ENCODE peak calls at places on chromosomes 5 and 9, in four cellular contexts. One of them, this sample, is unnamed.

GRCh38 chr9:26637101-26637500 is 255.5 kb downstream of the CAAP1 start:
- DNase-seq in head of caudate nucleus: no peak
- DNase-seq in CD4-positive, alpha-beta T cell: no peak
- DNase-seq in COR-L47: no peak
- DNase-seq in this sample: no peak

GRCh38 chr9:133713211-133713959 is 24.8 kb downstream of the SARDH start:
- DNase-seq in head of caudate nucleus: no peak
- DNase-seq in CD4-positive, alpha-beta T cell: no peak
- DNase-seq in COR-L47: no peak
- DNase-seq in this sample: no peak

GRCh38 chr9:14343948-14344547 is 30.1 kb upstream of the NFIB start:
- DNase-seq in head of caudate nucleus: peak; percentile 92
- DNase-seq in CD4-positive, alpha-beta T cell: no peak
- DNase-seq in COR-L47: peak; percentile 92
- DNase-seq in this sample: no peak

GRCh38 chr9:129365196-129365595 is 187.1 kb upstream of the IER5L start:
- DNase-seq in head of caudate nucleus: no peak
- DNase-seq in CD4-positive, alpha-beta T cell: no peak
- DNase-seq in COR-L47: no peak
- DNase-seq in this sample: no peak

GRCh38 chr5:149162401-149163084 is 21.2 kb downstream of the ABLIM3 start:
- DNase-seq in head of caudate nucleus: no peak
- DNase-seq in CD4-positive, alpha-beta T cell: no peak
- DNase-seq in COR-L47: no peak
- DNase-seq in this sample: no peak

GRCh38 chr5:133372306-133373008 is 239.9 kb downstream of the FSTL4 start:
- DNase-seq in head of caudate nucleus: no peak
- DNase-seq in CD4-positive, alpha-beta T cell: no peak
- DNase-seq in COR-L47: no peak
- DNase-seq in this sample: no peak

GRCh38 chr9:36903541-36904435 is 130.3 kb downstream of the PAX5 start:
- DNase-seq in head of caudate nucleus: no peak
- DNase-seq in CD4-positive, alpha-beta T cell: no peak
- DNase-seq in COR-L47: no peak
- DNase-seq in this sample: no peak

GRCh38 chr9:135714242-135715055 is 12.5 kb downstream of the KCNT1 start:
- DNase-seq in head of caudate nucleus: no peak
- DNase-seq in CD4-positive, alpha-beta T cell: no peak
- DNase-seq in COR-L47: no peak
- DNase-seq in this sample: no peak

GRCh38 chr9:115328228-115328627 is 210.3 kb upstream of the TNC start:
- DNase-seq in head of caudate nucleus: no peak
- DNase-seq in CD4-positive, alpha-beta T cell: no peak
- DNase-seq in COR-L47: no peak
- DNase-seq in this sample: no peak

GRCh38 chr9:89421595-89421994 is 76.3 kb downstream of the SEMA4D start:
- DNase-seq in head of caudate nucleus: no peak
- DNase-seq in CD4-positive, alpha-beta T cell: no peak
- DNase-seq in COR-L47: no peak
- DNase-seq in this sample: no peak

GRCh38 chr9:126319651-126320050 is 7.0 kb upstream of the MVB12B start:
- DNase-seq in head of caudate nucleus: no peak
- DNase-seq in CD4-positive, alpha-beta T cell: no peak
- DNase-seq in COR-L47: no peak
- DNase-seq in this sample: no peak

GRCh38 chr5:73451218-73452130 is 2.9 kb upstream of the FOXD1 start:
- DNase-seq in head of caudate nucleus: no peak
- DNase-seq in CD4-positive, alpha-beta T cell: peak; percentile 53
- DNase-seq in COR-L47: peak; percentile 55
- DNase-seq in this sample: peak; percentile 45

GRCh38 chr5:72598461-72599433 is 91.5 kb upstream of the ZNF366 start:
- DNase-seq in head of caudate nucleus: no peak
- DNase-seq in CD4-positive, alpha-beta T cell: no peak
- DNase-seq in COR-L47: no peak
- DNase-seq in this sample: no peak

GRCh38 chr9:88980732-88981336 is 10.4 kb upstream of the S1PR3 start:
- DNase-seq in head of caudate nucleus: no peak
- DNase-seq in CD4-positive, alpha-beta T cell: no peak
- DNase-seq in COR-L47: no peak
- DNase-seq in this sample: no peak

GRCh38 chr5:77430726-77431125 is 61.4 kb downstream of the WDR41 start:
- DNase-seq in head of caudate nucleus: no peak
- DNase-seq in CD4-positive, alpha-beta T cell: no peak
- DNase-seq in COR-L47: no peak
- DNase-seq in this sample: no peak

GRCh38 chr5:174876-175465 is 16.3 kb upstream of the LRRC14B start:
- DNase-seq in head of caudate nucleus: no peak
- DNase-seq in CD4-positive, alpha-beta T cell: no peak
- DNase-seq in COR-L47: no peak
- DNase-seq in this sample: no peak

GRCh38 chr9:108645520-108645919 is 210.3 kb downstream of the ACTL7B start:
- DNase-seq in head of caudate nucleus: no peak
- DNase-seq in CD4-positive, alpha-beta T cell: no peak
- DNase-seq in COR-L47: no peak
- DNase-seq in this sample: no peak

GRCh38 chr9:14960881-14961280 is 50.7 kb upstream of the FREM1 start:
- DNase-seq in head of caudate nucleus: no peak
- DNase-seq in CD4-positive, alpha-beta T cell: no peak
- DNase-seq in COR-L47: no peak
- DNase-seq in this sample: no peak

GRCh38 chr5:137304227-137304874 is 194.8 kb downstream of the SPOCK1 start:
- DNase-seq in head of caudate nucleus: no peak
- DNase-seq in CD4-positive, alpha-beta T cell: no peak
- DNase-seq in COR-L47: peak; percentile 90
- DNase-seq in this sample: no peak

GRCh38 chr9:12878342-12878978 is 103.6 kb downstream of the LURAP1L start:
- DNase-seq in head of caudate nucleus: no peak
- DNase-seq in CD4-positive, alpha-beta T cell: no peak
- DNase-seq in COR-L47: no peak
- DNase-seq in this sample: no peak

GRCh38 chr9:72773570-72773969 is 179.3 kb downstream of the ALDH1A1 start:
- DNase-seq in head of caudate nucleus: no peak
- DNase-seq in CD4-positive, alpha-beta T cell: no peak
- DNase-seq in COR-L47: no peak
- DNase-seq in this sample: no peak

GRCh38 chr5:134411228-134411545 is 494 bp downstream of the CDKN2AIPNL start:
- DNase-seq in head of caudate nucleus: no peak
- DNase-seq in CD4-positive, alpha-beta T cell: no peak
- DNase-seq in COR-L47: no peak
- DNase-seq in this sample: no peak

GRCh38 chr5:39998518-39998917 is 573.7 kb upstream of the DAB2 start:
- DNase-seq in head of caudate nucleus: no peak
- DNase-seq in CD4-positive, alpha-beta T cell: no peak
- DNase-seq in COR-L47: no peak
- DNase-seq in this sample: no peak

GRCh38 chr5:176744584-176744965 is 65.8 kb upstream of the UNC5A start:
- DNase-seq in head of caudate nucleus: no peak
- DNase-seq in CD4-positive, alpha-beta T cell: no peak
- DNase-seq in COR-L47: peak; percentile 25
- DNase-seq in this sample: no peak

GRCh38 chr5:72465601-72466563 is 41.3 kb downstream of the ZNF366 start:
- DNase-seq in head of caudate nucleus: peak; percentile 27
- DNase-seq in CD4-positive, alpha-beta T cell: no peak
- DNase-seq in COR-L47: no peak
- DNase-seq in this sample: peak; percentile 18

GRCh38 chr9:34499101-34499500 is 23.7 kb downstream of the ENHO start:
- DNase-seq in head of caudate nucleus: no peak
- DNase-seq in CD4-positive, alpha-beta T cell: no peak
- DNase-seq in COR-L47: no peak
- DNase-seq in this sample: no peak

GRCh38 chr5:180052211-180052818 is 19.2 kb downstream of the RNF130 start:
- DNase-seq in head of caudate nucleus: no peak
- DNase-seq in CD4-positive, alpha-beta T cell: no peak
- DNase-seq in COR-L47: no peak
- DNase-seq in this sample: no peak

GRCh38 chr5:39400711-39401385 is 23.9 kb downstream of the DAB2 start:
- DNase-seq in head of caudate nucleus: no peak
- DNase-seq in CD4-positive, alpha-beta T cell: no peak
- DNase-seq in COR-L47: no peak
- DNase-seq in this sample: no peak

GRCh38 chr5:122845253-122846050 is at the start of gene SNX24:
- DNase-seq in head of caudate nucleus: peak; percentile 73
- DNase-seq in CD4-positive, alpha-beta T cell: peak; percentile 57
- DNase-seq in COR-L47: peak; percentile 77
- DNase-seq in this sample: no peak

GRCh38 chr5:115322729-115323128 is 26.3 kb upstream of the CCDC112 start:
- DNase-seq in head of caudate nucleus: no peak
- DNase-seq in CD4-positive, alpha-beta T cell: no peak
- DNase-seq in COR-L47: no peak
- DNase-seq in this sample: no peak

GRCh38 chr5:27706832-27707231 is 668.4 kb upstream of the CDH9 start:
- DNase-seq in head of caudate nucleus: no peak
- DNase-seq in CD4-positive, alpha-beta T cell: no peak
- DNase-seq in COR-L47: no peak
- DNase-seq in this sample: no peak

This sample was measured in GDM1.